ENCODE peak calls at places on chromosomes 1 and 21, in nine cellular contexts. B, P, C, O, F, S, L, D and T are unnamed samples.

GRCh38 chr1:219518168-219518905 is 94.6 kb downstream of the ZC3H11B start:
- DNase-seq in B (no peak), P (no peak), C (no peak), O (no peak), F (peak), S (no peak), L (no peak), D (no peak), T (no peak)

GRCh38 chr1:207454046-207454964 is at the start of gene CR2:
- DNase-seq in B (no peak), P (peak), C (peak), O (peak), F (no peak), S (no peak), L (peak), D (peak), T (peak)

GRCh38 chr1:15152318-15153183 is 996 bp upstream of the TMEM51 start:
- DNase-seq in B (no peak), P (peak), C (peak), O (peak), F (peak), S (peak), L (no peak), D (no peak), T (peak)

GRCh38 chr1:35931424-35932157 is 686 bp downstream of the AGO3 start:
- DNase-seq in B (no peak), P (peak), C (peak), O (peak), F (no peak), S (no peak), L (peak), D (no peak), T (peak)

GRCh38 chr1:2088434-2088833 is 38.2 kb downstream of the PRKCZ start:
- DNase-seq in B (no peak), P (no peak), C (no peak), O (peak), F (no peak), S (peak), L (no peak), D (no peak), T (no peak)

GRCh38 chr21:46083271-46084040 is 14.5 kb upstream of the COL6A2 start:
- DNase-seq in B (no peak), P (no peak), C (no peak), O (no peak), F (no peak), S (no peak), L (no peak), D (no peak), T (no peak)

GRCh38 chr1:7315316-7315715 is 455.8 kb upstream of the VAMP3 start:
- DNase-seq in B (no peak), P (no peak), C (no peak), O (no peak), F (no peak), S (no peak), L (no peak), D (no peak), T (no peak)

GRCh38 chr1:150973826-150974579 is 632 bp downstream of the CERS2 start:
- DNase-seq in B (peak), P (peak), C (peak), O (peak), F (no peak), S (no peak), L (peak), D (peak), T (peak)

GRCh38 chr1:153941826-153942725 is 4.4 kb downstream of the DENND4B start:
- DNase-seq in B (no peak), P (no peak), C (no peak), O (peak), F (no peak), S (no peak), L (no peak), D (no peak), T (no peak)

GRCh38 chr1:115677570-115677969 is 35.8 kb downstream of the VANGL1 start:
- DNase-seq in B (no peak), P (no peak), C (no peak), O (no peak), F (no peak), S (no peak), L (no peak), D (no peak), T (no peak)

GRCh38 chr1:92907949-92908684 is 53.1 kb downstream of the DIPK1A start:
- DNase-seq in B (no peak), P (peak), C (no peak), O (no peak), F (no peak), S (no peak), L (no peak), D (no peak), T (no peak)

GRCh38 chr21:41886331-41886730 is 7.2 kb upstream of the PRDM15 start:
- DNase-seq in B (no peak), P (peak), C (no peak), O (no peak), F (no peak), S (no peak), L (no peak), D (no peak), T (no peak)

GRCh38 chr21:45211661-45212060 is 76.0 kb downstream of the POFUT2 start:
- DNase-seq in B (no peak), P (no peak), C (no peak), O (no peak), F (no peak), S (no peak), L (no peak), D (no peak), T (no peak)

GRCh38 chr1:226945106-226945857 is 5.2 kb downstream of the COQ8A start:
- DNase-seq in B (no peak), P (peak), C (peak), O (no peak), F (no peak), S (no peak), L (no peak), D (no peak), T (peak)

GRCh38 chr1:213374369-213374768 is 323.3 kb downstream of the RPS6KC1 start:
- DNase-seq in B (peak), P (peak), C (peak), O (peak), F (peak), S (peak), L (no peak), D (peak), T (peak)

GRCh38 chr1:55938376-55938850 is 641.0 kb downstream of the PLPP3 start:
- DNase-seq in B (no peak), P (no peak), C (no peak), O (peak), F (no peak), S (no peak), L (no peak), D (no peak), T (no peak)

GRCh38 chr1:1306070-1306660 is 1.6 kb downstream of the ACAP3 start:
- DNase-seq in B (no peak), P (no peak), C (no peak), O (no peak), F (no peak), S (no peak), L (no peak), D (no peak), T (no peak)

GRCh38 chr21:36697473-36698159 is 1.3 kb upstream of the SIM2 start:
- DNase-seq in B (no peak), P (no peak), C (no peak), O (no peak), F (no peak), S (no peak), L (no peak), D (no peak), T (no peak)

GRCh38 chr1:25676488-25676887 is 59.9 kb downstream of the MAN1C1 start:
- DNase-seq in B (no peak), P (peak), C (peak), O (peak), F (no peak), S (no peak), L (no peak), D (no peak), T (peak)

GRCh38 chr1:215710340-215710971 is 143.4 kb downstream of the KCTD3 start:
- DNase-seq in B (no peak), P (peak), C (no peak), O (no peak), F (peak), S (peak), L (no peak), D (peak), T (no peak)

GRCh38 chr1:211833174-211833820 is 2.7 kb upstream of the LPGAT1 start:
- DNase-seq in B (no peak), P (no peak), C (no peak), O (no peak), F (no peak), S (no peak), L (no peak), D (no peak), T (no peak)

GRCh38 chr1:112614460-112615065 is 4.4 kb downstream of the ST7L start:
- DNase-seq in B (no peak), P (peak), C (no peak), O (no peak), F (no peak), S (no peak), L (no peak), D (no peak), T (no peak)

GRCh38 chr21:43369124-43369523 is 57.8 kb downstream of the SIK1 start:
- DNase-seq in B (no peak), P (no peak), C (no peak), O (peak), F (no peak), S (no peak), L (no peak), D (no peak), T (no peak)

GRCh38 chr1:221089273-221089672 is 210.0 kb downstream of the HLX start:
- DNase-seq in B (no peak), P (no peak), C (no peak), O (no peak), F (no peak), S (no peak), L (no peak), D (no peak), T (no peak)

GRCh38 chr21:39084979-39085729 is 98.1 kb downstream of the PSMG1 start:
- DNase-seq in B (no peak), P (no peak), C (no peak), O (no peak), F (no peak), S (no peak), L (no peak), D (no peak), T (no peak)

GRCh38 chr1:205813755-205814058 is 709 bp upstream of the SLC41A1 start:
- DNase-seq in B (no peak), P (no peak), C (no peak), O (no peak), F (no peak), S (no peak), L (no peak), D (no peak), T (no peak)